ENCODE peak calls at places on chromosomes 11 and 22, in four cellular contexts. P is body of pancreas; M is activated CD4-positive, alpha-beta T cell treated with anti-CD3 and anti-CD28 coated beads for 24 hours; T is GF-D8. H is an unnamed sample.

GRCh38 chr11:3096909-3097395 is 39.7 kb upstream of the CARS1 start:
- DNase-seq in P (no peak), T (no peak), M (no peak), H (no peak)

GRCh38 chr11:122897606-122898210 is 15.1 kb downstream of the JHY start:
- DNase-seq in M (no peak), T (no peak), P (no peak), H (no peak)

GRCh38 chr11:6245536-6245935 is 6.6 kb downstream of the CNGA4 start:
- DNase-seq in M (no peak), P (no peak), T (no peak), H (no peak)

GRCh38 chr22:42768385-42769035 is 47.8 kb upstream of the A4GALT start:
- DNase-seq in T (no peak), P (no peak), M (no peak), H (no peak)

GRCh38 chr11:109972181-109972715 is 120.9 kb upstream of the ZC3H12C start:
- DNase-seq in T (no peak), M (no peak), P (no peak), H (no peak)

GRCh38 chr11:10550503-10550902 is 9.5 kb upstream of the RNF141 start:
- DNase-seq in T (no peak), P (no peak), M (no peak), H (no peak)

GRCh38 chr11:47132981-47133380 is 43.7 kb downstream of the ARFGAP2 start:
- DNase-seq in P (no peak), M (no peak), T (no peak), H (no peak)

GRCh38 chr11:125364085-125364822 is 131.8 kb downstream of the FEZ1 start:
- DNase-seq in T (no peak), M (no peak), P (no peak), H (no peak)

GRCh38 chr11:11587122-11587521 is 34.7 kb downstream of the GALNT18 start:
- DNase-seq in T (no peak), P (no peak), M (no peak), H (no peak)

GRCh38 chr11:122439911-122440782 is 215.4 kb upstream of the UBASH3B start:
- DNase-seq in M (no peak), P (peak), T (peak), H (no peak)

GRCh38 chr11:114811971-114812370 is 133.6 kb downstream of the NXPE2 start:
- DNase-seq in M (no peak), T (no peak), P (no peak), H (no peak)

GRCh38 chr22:25749420-25750169 is 7.6 kb downstream of the MYO18B start:
- DNase-seq in P (no peak), T (no peak), M (no peak), H (peak)

GRCh38 chr11:19723572-19724342 is 11.1 kb downstream of the NAV2 start:
- DNase-seq in T (no peak), P (peak), M (no peak), H (peak)

GRCh38 chr11:118343981-118344521 is at the start of gene CD3G:
- DNase-seq in M (peak), T (no peak), P (no peak), H (peak)

GRCh38 chr22:44707752-44708151 is 5.7 kb downstream of the PRR5 start:
- DNase-seq in T (no peak), M (no peak), P (no peak), H (no peak)

GRCh38 chr11:16785520-16786128 is 47.2 kb downstream of the C11orf58 start:
- DNase-seq in P (peak), T (no peak), M (peak), H (peak)

H was measured in stimulated activated effector memory CD8-positive, alpha-beta T cell treated with anti-CD3 and anti-CD28 coated beads, Interleukin-12 subunit alpha, Interleukin-12 subunit beta, amount 100 ng/mL, for 72 hours.